ENCODE peak calls at places on chromosomes 13 and 19, in six cellular contexts. One of them, this sample, is unnamed.

GRCh38 chr19:45075215-45076028 is 856 bp downstream of the ZNF296 start:
- DNase-seq in fibroblast of lung: peak
- DNase-seq in mesendoderm: peak
- DNase-seq in neural progenitor cell: peak
- DNase-seq in osteoblast: peak
- DNase-seq in A549: peak
- DNase-seq in this sample: peak

GRCh38 chr13:98966019-98966418 is 11.8 kb downstream of the DOCK9 start:
- DNase-seq in fibroblast of lung: no peak
- DNase-seq in osteoblast: no peak
- DNase-seq in neural progenitor cell: no peak
- DNase-seq in mesendoderm: no peak
- DNase-seq in A549: no peak
- DNase-seq in this sample: no peak

GRCh38 chr13:45933203-45934014 is 81.9 kb upstream of the SIAH3 start:
- DNase-seq in osteoblast: no peak
- DNase-seq in mesendoderm: no peak
- DNase-seq in fibroblast of lung: no peak
- DNase-seq in neural progenitor cell: no peak
- DNase-seq in A549: no peak
- DNase-seq in this sample: no peak

GRCh38 chr19:48874309-48875135 is 2.3 kb downstream of the PPP1R15A start:
- DNase-seq in osteoblast: peak
- DNase-seq in mesendoderm: no peak
- DNase-seq in neural progenitor cell: peak
- DNase-seq in A549: peak
- DNase-seq in fibroblast of lung: no peak
- DNase-seq in this sample: peak

GRCh38 chr19:13669780-13670355 is 94.5 kb upstream of the MRI1 start:
- DNase-seq in A549: no peak
- DNase-seq in fibroblast of lung: no peak
- DNase-seq in osteoblast: no peak
- DNase-seq in neural progenitor cell: no peak
- DNase-seq in mesendoderm: no peak
- DNase-seq in this sample: no peak

GRCh38 chr13:45807520-45808099 is 43.9 kb downstream of the SIAH3 start:
- DNase-seq in A549: peak
- DNase-seq in fibroblast of lung: peak
- DNase-seq in neural progenitor cell: peak
- DNase-seq in osteoblast: no peak
- DNase-seq in mesendoderm: peak
- DNase-seq in this sample: peak

GRCh38 chr19:1773173-1773572 is 19.9 kb downstream of the ONECUT3 start:
- DNase-seq in mesendoderm: no peak
- DNase-seq in osteoblast: no peak
- DNase-seq in fibroblast of lung: no peak
- DNase-seq in A549: no peak
- DNase-seq in neural progenitor cell: no peak
- DNase-seq in this sample: peak

GRCh38 chr13:32645854-32646253 is 59.6 kb downstream of the PDS5B start:
- DNase-seq in A549: no peak
- DNase-seq in fibroblast of lung: no peak
- DNase-seq in osteoblast: no peak
- DNase-seq in neural progenitor cell: no peak
- DNase-seq in mesendoderm: no peak
- DNase-seq in this sample: no peak

GRCh38 chr19:8629184-8629583 is 1.2 kb upstream of the NFILZ start:
- DNase-seq in fibroblast of lung: no peak
- DNase-seq in neural progenitor cell: no peak
- DNase-seq in mesendoderm: no peak
- DNase-seq in osteoblast: no peak
- DNase-seq in A549: no peak
- DNase-seq in this sample: no peak

GRCh38 chr19:8630796-8631424 is 477 bp downstream of the NFILZ start:
- DNase-seq in osteoblast: no peak
- DNase-seq in neural progenitor cell: peak
- DNase-seq in mesendoderm: no peak
- DNase-seq in A549: no peak
- DNase-seq in fibroblast of lung: no peak
- DNase-seq in this sample: no peak

GRCh38 chr19:8626823-8627222 is 3.6 kb upstream of the NFILZ start:
- DNase-seq in neural progenitor cell: no peak
- DNase-seq in fibroblast of lung: no peak
- DNase-seq in mesendoderm: no peak
- DNase-seq in A549: no peak
- DNase-seq in osteoblast: no peak
- DNase-seq in this sample: no peak

GRCh38 chr19:8631425-8631819 is 989 bp downstream of the NFILZ start:
- DNase-seq in osteoblast: no peak
- DNase-seq in A549: peak
- DNase-seq in neural progenitor cell: peak
- DNase-seq in mesendoderm: peak
- DNase-seq in fibroblast of lung: peak
- DNase-seq in this sample: no peak

DNA sequence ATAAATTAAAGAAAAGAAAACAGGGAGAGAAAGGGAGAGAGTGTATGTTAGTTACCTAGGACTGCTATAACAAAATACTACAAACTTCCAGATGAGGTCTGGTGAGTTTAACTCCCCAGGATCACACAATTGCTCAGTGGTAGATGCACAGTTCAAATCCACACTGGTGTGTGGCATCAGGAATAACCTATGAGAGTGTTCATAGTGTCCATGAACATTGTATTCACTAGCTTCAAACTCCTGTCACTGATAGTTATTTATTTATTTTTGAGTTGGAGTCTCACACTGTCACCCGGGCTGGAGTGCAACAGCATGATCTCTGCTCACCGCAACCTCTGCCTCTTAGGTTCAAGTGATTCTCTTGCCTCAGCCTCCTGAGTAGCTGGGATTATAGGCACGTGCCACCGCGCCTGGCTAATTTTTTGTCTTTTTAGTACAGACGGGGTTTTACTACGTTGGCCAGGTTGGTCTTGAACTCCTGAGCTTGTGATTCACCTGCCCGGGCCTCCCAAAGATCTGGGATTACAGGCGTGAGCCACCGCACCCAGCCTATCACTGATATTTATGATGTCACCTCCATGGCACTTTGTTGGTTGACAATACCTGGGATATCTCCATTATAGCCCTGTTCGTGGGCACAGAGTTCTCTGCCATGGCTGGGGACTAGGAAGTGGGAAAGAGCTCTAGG is at the start of gene NFILZ:
- DNase-seq in mesendoderm: no peak
- DNase-seq in fibroblast of lung: no peak
- DNase-seq in A549: no peak
- DNase-seq in osteoblast: no peak
- DNase-seq in neural progenitor cell: no peak
- DNase-seq in this sample: no peak
- H3K4me2 ChIP-seq in mesendoderm: no peak
- H3K4me2 ChIP-seq in fibroblast of lung: no peak
- H3K4me2 ChIP-seq in A549: peak
- H3K4me2 ChIP-seq in osteoblast: no peak
- H3K4me2 ChIP-seq in neural progenitor cell: peak
- H3K4me2 ChIP-seq in this sample: no peak

DNA sequence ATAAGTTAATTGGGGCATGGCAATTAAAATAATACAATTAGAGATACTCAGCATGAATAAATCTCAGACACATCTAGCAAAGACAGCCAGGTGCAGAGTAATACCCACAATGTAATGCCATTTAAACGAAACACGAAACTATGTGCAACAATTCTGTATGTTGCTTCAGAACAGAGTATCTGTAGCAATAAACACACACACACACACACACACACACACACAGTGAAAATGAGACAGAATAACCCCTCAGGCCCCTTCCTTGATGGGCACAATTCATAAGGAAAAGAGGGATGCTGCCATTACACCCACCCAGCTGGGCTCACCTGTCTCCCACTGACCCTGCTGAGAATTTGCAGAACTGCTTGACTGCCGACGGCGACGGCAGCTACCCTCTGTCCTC is 2.7 kb downstream of the DEDD2 start:
- DNase-seq in mesendoderm: no peak
- DNase-seq in osteoblast: no peak
- DNase-seq in fibroblast of lung: no peak
- DNase-seq in neural progenitor cell: no peak
- DNase-seq in A549: no peak
- DNase-seq in this sample: no peak
- H3K4me2 ChIP-seq in mesendoderm: no peak
- H3K4me2 ChIP-seq in osteoblast: no peak
- H3K4me2 ChIP-seq in fibroblast of lung: no peak
- H3K4me2 ChIP-seq in neural progenitor cell: no peak
- H3K4me2 ChIP-seq in A549: no peak
- H3K4me2 ChIP-seq in this sample: no peak

GRCh38 chr19:50377051-50377441 is 789 bp downstream of the NR1H2 start:
- DNase-seq in A549: peak
- DNase-seq in osteoblast: no peak
- DNase-seq in mesendoderm: peak
- DNase-seq in neural progenitor cell: no peak
- DNase-seq in fibroblast of lung: no peak
- DNase-seq in this sample: no peak
- H3K4me2 ChIP-seq in A549: peak
- H3K4me2 ChIP-seq in osteoblast: no peak
- H3K4me2 ChIP-seq in mesendoderm: no peak
- H3K4me2 ChIP-seq in neural progenitor cell: no peak
- H3K4me2 ChIP-seq in fibroblast of lung: peak
- H3K4me2 ChIP-seq in this sample: no peak

DNA sequence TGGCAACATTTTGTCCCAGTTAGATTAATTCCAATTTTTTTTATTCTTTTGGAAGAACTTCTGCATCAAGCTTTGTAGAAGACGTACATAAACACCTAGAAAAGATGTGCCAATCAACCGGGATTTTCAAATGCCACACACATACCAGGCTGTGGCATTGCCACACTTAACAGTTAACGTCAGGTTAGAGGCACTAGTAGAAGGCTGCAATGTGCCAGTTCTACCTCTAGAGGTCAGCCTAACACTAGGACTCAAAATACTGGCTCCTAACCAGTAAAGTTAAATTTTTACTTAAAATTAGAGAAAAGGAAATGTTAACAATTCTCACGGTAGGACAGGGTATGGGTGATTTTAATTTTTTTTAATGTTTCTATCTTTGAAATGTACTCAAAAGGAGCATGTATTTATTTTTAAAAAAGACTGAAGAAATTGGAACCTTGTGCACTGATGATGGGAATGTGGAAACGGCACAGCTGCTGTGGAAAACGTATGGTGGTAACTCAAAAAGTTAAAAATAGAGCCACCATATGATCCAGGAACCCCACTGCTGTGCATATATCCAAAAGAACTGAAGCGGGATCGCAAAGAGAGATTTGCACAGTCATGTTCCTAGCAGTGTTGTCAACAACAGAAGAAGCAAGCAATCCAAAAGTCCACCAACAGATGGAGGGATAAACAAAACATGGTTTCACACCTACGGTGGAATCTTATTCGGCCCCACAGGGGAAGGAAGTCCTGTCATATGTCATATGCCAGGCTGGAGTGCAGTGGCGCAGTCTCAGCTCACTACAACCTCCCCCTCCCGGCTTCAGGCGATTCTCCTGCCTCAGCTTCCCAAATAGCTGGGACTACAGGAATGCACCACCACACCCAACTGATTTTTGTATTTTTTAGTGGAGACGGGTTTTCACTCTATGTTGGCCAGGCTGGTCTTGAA is 30.3 kb downstream of the CRYL1 start:
- DNase-seq in mesendoderm: peak
- DNase-seq in neural progenitor cell: peak
- DNase-seq in fibroblast of lung: peak
- DNase-seq in A549: peak
- DNase-seq in osteoblast: peak
- DNase-seq in this sample: no peak
- H3K4me2 ChIP-seq in mesendoderm: no peak
- H3K4me2 ChIP-seq in neural progenitor cell: no peak
- H3K4me2 ChIP-seq in fibroblast of lung: no peak
- H3K4me2 ChIP-seq in A549: peak
- H3K4me2 ChIP-seq in osteoblast: peak
- H3K4me2 ChIP-seq in this sample: peak

GRCh38 chr19:10027158-10027997 is 14.1 kb downstream of the RDH8 start:
- DNase-seq in A549: peak
- DNase-seq in osteoblast: peak
- DNase-seq in fibroblast of lung: peak
- DNase-seq in neural progenitor cell: peak
- DNase-seq in mesendoderm: peak
- DNase-seq in this sample: peak
- H3K4me2 ChIP-seq in A549: peak
- H3K4me2 ChIP-seq in osteoblast: peak
- H3K4me2 ChIP-seq in fibroblast of lung: peak
- H3K4me2 ChIP-seq in neural progenitor cell: peak
- H3K4me2 ChIP-seq in mesendoderm: peak
- H3K4me2 ChIP-seq in this sample: peak

GRCh38 chr19:19464339-19465098 is 50.8 kb downstream of the TSSK6 start:
- DNase-seq in osteoblast: no peak
- DNase-seq in fibroblast of lung: peak
- DNase-seq in A549: no peak
- DNase-seq in mesendoderm: peak
- DNase-seq in neural progenitor cell: peak
- DNase-seq in this sample: no peak
- H3K4me2 ChIP-seq in osteoblast: peak
- H3K4me2 ChIP-seq in fibroblast of lung: peak
- H3K4me2 ChIP-seq in A549: no peak
- H3K4me2 ChIP-seq in mesendoderm: no peak
- H3K4me2 ChIP-seq in neural progenitor cell: peak
- H3K4me2 ChIP-seq in this sample: peak

GRCh38 chr13:111161601-111162600 is 46.8 kb downstream of the ARHGEF7 start:
- DNase-seq in fibroblast of lung: no peak
- DNase-seq in A549: no peak
- DNase-seq in mesendoderm: no peak
- DNase-seq in neural progenitor cell: no peak
- DNase-seq in osteoblast: no peak
- DNase-seq in this sample: no peak
- H3K4me2 ChIP-seq in fibroblast of lung: no peak
- H3K4me2 ChIP-seq in A549: no peak
- H3K4me2 ChIP-seq in mesendoderm: no peak
- H3K4me2 ChIP-seq in neural progenitor cell: no peak
- H3K4me2 ChIP-seq in osteoblast: no peak
- H3K4me2 ChIP-seq in this sample: no peak

DNA sequence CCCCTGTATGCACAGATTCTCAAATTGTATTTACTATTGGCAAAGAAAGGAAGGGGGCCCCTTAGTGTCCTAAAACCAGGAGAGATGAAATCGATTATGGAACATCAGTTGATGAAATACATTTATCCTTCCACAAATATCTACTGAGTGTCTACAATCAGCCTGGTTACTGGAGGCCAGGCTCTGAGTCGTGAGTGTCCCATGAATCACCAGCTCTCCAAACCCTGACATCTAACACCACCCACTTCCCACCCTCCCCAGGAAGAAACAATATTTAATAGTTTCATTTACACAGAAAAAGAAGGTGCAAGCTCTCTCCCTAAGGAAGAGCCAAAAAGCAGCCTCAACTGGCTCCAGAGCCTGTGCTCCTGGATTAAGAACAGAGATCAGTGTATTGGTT is 25.2 kb downstream of the KCTD15 start:
- DNase-seq in A549: no peak
- DNase-seq in neural progenitor cell: no peak
- DNase-seq in fibroblast of lung: no peak
- DNase-seq in osteoblast: peak
- DNase-seq in mesendoderm: no peak
- DNase-seq in this sample: no peak
- H3K4me2 ChIP-seq in A549: no peak
- H3K4me2 ChIP-seq in neural progenitor cell: no peak
- H3K4me2 ChIP-seq in fibroblast of lung: no peak
- H3K4me2 ChIP-seq in osteoblast: no peak
- H3K4me2 ChIP-seq in mesendoderm: no peak
- H3K4me2 ChIP-seq in this sample: peak

This sample was measured in keratinocyte.